ENCODE peak calls at places on chromosomes 2 and 18, in six cellular contexts. C is OCI-LY7; K is fibroblast of pulmonary artery; Y is foreskin keratinocyte; Q is pancreas; P is CD8-positive, alpha-beta T cell. J is an unnamed sample.

GRCh38 chr2:204479557-204479956 is 65.7 kb upstream of the PARD3B start:
- DNase-seq in Q (no peak), K (peak), P (no peak), Y (peak), C (no peak), J (no peak)

GRCh38 chr2:5981241-5982055 is 289.3 kb downstream of the SOX11 start:
- DNase-seq in P (no peak), C (peak), Q (no peak), K (no peak), Y (no peak), J (no peak)

GRCh38 chr2:36507408-36507812 is 90.6 kb downstream of the FEZ2 start:
- DNase-seq in Y (no peak), Q (no peak), C (peak), K (peak), P (no peak), J (no peak)

GRCh38 chr18:48220146-48220499 is 189.1 kb downstream of the ZBTB7C start:
- DNase-seq in Q (no peak), C (no peak), K (no peak), Y (no peak), P (no peak), J (no peak)

GRCh38 chr2:165718811-165719210 is 75.2 kb downstream of the GALNT3 start:
- DNase-seq in C (no peak), K (no peak), P (no peak), Q (no peak), Y (no peak), J (no peak)

GRCh38 chr18:74242451-74243096 is 49.2 kb downstream of the CYB5A start:
- DNase-seq in C (no peak), P (no peak), K (peak), Q (peak), Y (no peak), J (no peak)

GRCh38 chr2:8044046-8044594 is 637.7 kb upstream of the ID2 start:
- DNase-seq in Q (no peak), C (no peak), P (no peak), Y (no peak), K (no peak), J (no peak)

GRCh38 chr2:47907097-47907781 is 941 bp upstream of the FBXO11 start:
- DNase-seq in Q (peak), C (peak), P (no peak), K (no peak), Y (no peak), J (no peak)

GRCh38 chr2:168517801-168518200 is 61.7 kb downstream of the CERS6 start:
- DNase-seq in P (no peak), K (no peak), Q (no peak), C (no peak), Y (no peak), J (no peak)

GRCh38 chr2:12709207-12709522 is 7.6 kb upstream of the TRIB2 start:
- DNase-seq in Y (no peak), P (no peak), Q (no peak), C (peak), K (no peak), J (no peak)

DNA sequence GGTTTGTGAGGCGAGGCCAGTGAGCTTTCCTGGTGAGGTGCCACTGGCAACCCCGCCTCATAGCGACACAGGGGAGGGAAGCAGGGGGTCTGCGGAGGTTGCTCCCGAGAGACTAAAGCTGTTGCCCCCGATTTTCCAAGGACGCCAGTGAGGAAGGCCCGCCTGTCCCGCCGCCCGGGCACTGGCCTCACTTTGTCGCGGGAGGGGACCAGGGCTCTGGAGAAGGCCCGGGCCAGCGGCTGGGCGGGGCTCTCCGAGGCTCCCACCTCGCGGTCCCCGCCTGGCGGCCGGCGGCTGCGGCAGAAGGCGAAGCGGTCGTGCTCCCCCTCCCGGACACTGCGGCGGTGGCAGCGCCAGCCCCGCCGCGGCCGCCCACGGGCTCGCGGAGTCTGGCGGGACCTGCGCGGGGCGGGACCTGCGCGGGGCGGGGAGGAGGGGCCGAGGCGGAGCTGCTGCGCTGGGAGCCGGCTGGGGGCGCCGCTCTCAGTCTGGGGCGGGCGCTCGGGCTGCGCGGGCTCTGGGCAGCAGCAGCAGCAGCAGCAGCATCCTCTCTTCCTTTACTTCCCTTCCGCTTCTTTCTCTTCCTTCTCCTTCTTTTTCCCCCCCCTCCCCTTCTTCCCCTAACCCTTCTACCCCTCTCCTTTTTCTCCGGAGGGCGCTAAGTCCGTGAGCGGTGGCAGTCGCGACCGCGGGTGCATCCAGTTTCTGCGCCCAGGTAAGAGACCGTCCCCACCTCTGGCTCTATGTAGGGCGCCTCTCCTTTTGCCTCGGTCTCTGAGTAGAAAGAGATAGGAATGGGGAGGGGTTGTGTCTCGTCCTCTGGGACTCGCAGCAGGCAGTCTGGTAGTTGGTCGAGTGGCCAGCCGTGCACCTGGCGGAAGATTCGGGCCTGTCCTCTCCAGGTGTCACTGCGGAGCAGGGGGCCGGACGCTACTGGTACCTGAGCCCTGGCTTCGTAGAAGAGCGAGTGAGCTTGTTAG is at the start of gene MAP2:
- DNase-seq in Y (peak), Q (peak), K (peak), P (peak), C (peak), J (no peak)
- TF ChIP-seq CTCF in Y (peak), Q (peak), K (peak), P (no peak), C (peak), J (peak)

DNA sequence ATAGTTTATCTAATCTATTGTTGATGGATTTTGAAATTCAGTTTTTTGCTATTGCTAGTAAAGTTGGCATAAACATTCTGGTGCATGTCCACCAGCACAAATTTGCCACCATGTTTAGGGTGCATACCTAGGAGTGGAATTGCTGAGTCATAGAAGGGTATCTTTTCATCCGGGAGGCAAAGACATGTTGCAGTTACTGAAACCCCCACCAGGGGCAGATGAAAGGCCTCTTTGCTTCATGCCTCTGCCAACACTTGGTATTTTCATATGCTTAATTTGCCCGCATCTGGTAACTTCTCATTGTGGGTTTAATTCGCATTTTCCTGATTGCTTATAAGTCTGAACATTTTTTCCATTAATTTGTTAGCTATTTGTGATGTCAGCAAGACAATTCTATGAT is 8.2 kb downstream of the DCC start:
- DNase-seq in K (peak), Q (no peak), Y (peak), P (no peak), C (peak), J (no peak)
- TF ChIP-seq CTCF in K (peak), Q (no peak), Y (peak), P (no peak), C (peak), J (peak)

GRCh38 chr2:108896741-108897140 is 92.3 kb downstream of the EDAR start:
- DNase-seq in C (no peak), Q (no peak), P (no peak), Y (no peak), K (no peak), J (no peak)
- TF ChIP-seq CTCF in C (no peak), Q (no peak), P (no peak), Y (no peak), K (no peak), J (no peak)

GRCh38 chr2:64657416-64657815 is 3.7 kb upstream of the SERTAD2 start:
- DNase-seq in C (peak), Y (no peak), Q (no peak), P (no peak), K (no peak), J (no peak)
- TF ChIP-seq CTCF in C (no peak), Y (no peak), Q (no peak), P (no peak), K (no peak), J (no peak)

DNA sequence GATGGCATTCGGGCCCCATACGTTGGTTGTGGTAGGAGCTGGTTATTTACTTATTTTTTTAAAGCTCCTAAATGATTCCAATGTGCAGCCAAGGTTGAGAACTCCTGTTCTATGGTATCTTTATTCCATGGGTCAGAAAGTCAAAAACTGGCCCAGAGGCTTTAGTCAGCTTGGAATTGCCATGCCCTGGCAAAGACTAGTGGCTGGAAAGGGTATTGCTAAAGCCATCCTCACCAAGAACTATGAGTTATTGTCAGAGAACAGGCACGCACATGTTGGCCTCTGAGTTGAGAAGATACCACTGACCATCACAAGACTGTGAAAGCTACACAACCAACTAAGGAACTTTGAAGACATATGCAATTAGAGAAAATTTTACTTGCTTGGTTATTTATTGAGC is 47.9 kb upstream of the ACMSD start:
- DNase-seq in K (no peak), Y (no peak), P (no peak), C (no peak), Q (no peak), J (no peak)
- TF ChIP-seq CTCF in K (no peak), Y (peak), P (no peak), C (peak), Q (no peak), J (peak)

GRCh38 chr2:121735520-121736074 is 1.1 kb downstream of the NIFK start:
- DNase-seq in Y (no peak), C (peak), Q (no peak), K (no peak), P (no peak), J (no peak)
- TF ChIP-seq CTCF in Y (peak), C (peak), Q (no peak), K (no peak), P (no peak), J (peak)

GRCh38 chr2:120066708-120067547 is 54.1 kb downstream of the EPB41L5 start:
- DNase-seq in K (no peak), Y (no peak), C (no peak), Q (peak), P (no peak), J (no peak)
- TF ChIP-seq CTCF in K (no peak), Y (no peak), C (no peak), Q (no peak), P (no peak), J (no peak)

GRCh38 chr2:183964565-183964964 is 633.8 kb upstream of the ZNF804A start:
- DNase-seq in P (no peak), Q (no peak), K (no peak), C (no peak), Y (no peak), J (no peak)
- TF ChIP-seq CTCF in P (no peak), Q (no peak), K (no peak), C (no peak), Y (no peak), J (no peak)

GRCh38 chr2:218343591-218343990 is 13.1 kb upstream of the CATIP start:
- DNase-seq in K (peak), P (no peak), Q (no peak), Y (no peak), C (no peak), J (no peak)
- TF ChIP-seq CTCF in K (no peak), P (no peak), Q (no peak), Y (no peak), C (no peak), J (no peak)

GRCh38 chr2:84954329-84954728 is 16.6 kb upstream of the KCMF1 start:
- DNase-seq in C (no peak), Q (no peak), P (no peak), Y (no peak), K (no peak), J (no peak)
- TF ChIP-seq CTCF in C (no peak), Q (no peak), P (no peak), Y (no peak), K (no peak), J (no peak)

J was measured in GM12864.